ENCODE peak calls at places on chromosomes 7 and 10, in ten cellular contexts. C is H1, L is transverse colon, Q is stomach, J is GM23338, A is upper lobe of left lung, E is endothelial cell of umbilical vein, Z is esophagus muscularis mucosa, M is HepG2, Y is prostate gland. X is an unnamed sample.

GRCh38 chr7:45703373-45703821 is 129.2 kb downstream of the ADCY1 start:
- DNase-seq in J (no peak), Q (peak; percentile 14), Z (no peak), A (peak; percentile 14), E (no peak), L (no peak), C (no peak), M (no peak), Y (no peak), X (no peak)

GRCh38 chr7:35630573-35630972 is 64.4 kb downstream of the HERPUD2 start:
- DNase-seq in A (no peak), Z (no peak), C (no peak), E (peak; percentile 42), L (no peak), Y (no peak), M (no peak), Q (no peak), J (no peak), X (no peak)

GRCh38 chr7:149882264-149883048 is 8.7 kb downstream of the ATP6V0E2 start:
- DNase-seq in Z (peak; percentile 70), Y (peak; percentile 3), C (no peak), L (no peak), M (no peak), J (no peak), E (no peak), Q (no peak), A (peak; percentile 15), X (no peak)

GRCh38 chr10:14093735-14094484 is 236.8 kb downstream of the FRMD4A start:
- DNase-seq in J (peak; percentile 84), L (no peak), Q (no peak), A (no peak), C (no peak), E (peak; percentile 68), Z (no peak), Y (no peak), M (no peak), X (peak; percentile 15)

GRCh38 chr7:90709501-90710465 is 113.7 kb downstream of the CDK14 start:
- DNase-seq in E (peak; percentile 81), Y (no peak), M (no peak), L (no peak), Z (no peak), C (no peak), A (no peak), J (no peak), Q (peak; percentile 36), X (no peak)

GRCh38 chr7:30699706-30700495 is 17.6 kb upstream of the CRHR2 start:
- DNase-seq in Z (no peak), M (no peak), Q (no peak), L (no peak), A (no peak), C (no peak), Y (no peak), E (no peak), J (peak; percentile 75), X (no peak)

GRCh38 chr7:99644436-99644835 is 27.7 kb downstream of the ZSCAN25 start:
- DNase-seq in Z (peak; percentile 17), Y (no peak), Q (no peak), L (no peak), J (no peak), E (no peak), M (no peak), A (no peak), C (no peak), X (no peak)

GRCh38 chr10:124476043-124476725 is 14.6 kb downstream of the LHPP start:
- DNase-seq in L (no peak), Q (no peak), Z (no peak), J (no peak), E (no peak), Y (no peak), A (no peak), C (no peak), M (peak; percentile 80), X (no peak)

GRCh38 chr7:18440934-18441333 is 54.6 kb upstream of the HDAC9 start:
- DNase-seq in Q (no peak), Y (no peak), J (no peak), M (no peak), A (no peak), E (no peak), C (no peak), L (no peak), Z (no peak), X (no peak)

GRCh38 chr10:132697568-132698200 is 88.3 kb downstream of the NKX6-2 start:
- DNase-seq in E (no peak), L (no peak), A (no peak), Q (no peak), Y (no peak), M (no peak), J (no peak), Z (no peak), C (no peak), X (no peak)

GRCh38 chr7:2123916-2124315 is 108.8 kb downstream of the MAD1L1 start:
- DNase-seq in Q (no peak), A (no peak), M (no peak), E (no peak), Z (no peak), J (no peak), L (no peak), Y (no peak), C (no peak), X (no peak)

GRCh38 chr7:106085015-106085414 is 27.1 kb downstream of the SYPL1 start:
- DNase-seq in Q (no peak), L (no peak), A (no peak), E (no peak), M (no peak), J (no peak), C (no peak), Y (no peak), Z (no peak), X (no peak)
- TF ChIP-seq CTCF in Q (no peak), L (no peak), A (no peak), E (no peak), M (no peak), J (no peak), C (no peak), Y (no peak), Z (no peak), X (no peak)

GRCh38 chr10:6347391-6347951 is 144.7 kb downstream of the PFKFB3 start:
- DNase-seq in A (no peak), J (no peak), L (no peak), Q (no peak), M (no peak), Z (peak; percentile 68), C (no peak), Y (no peak), E (no peak), X (no peak)

GRCh38 chr10:6349846-6350245 is 147.1 kb downstream of the PFKFB3 start:
- DNase-seq in L (no peak), Y (no peak), J (no peak), E (no peak), M (no peak), C (no peak), A (no peak), Z (peak; percentile 64), Q (no peak), X (no peak)

GRCh38 chr10:6350609-6351008 is 147.9 kb downstream of the PFKFB3 start:
- DNase-seq in Y (no peak), A (no peak), E (no peak), Q (no peak), Z (no peak), M (no peak), C (no peak), L (no peak), J (no peak), X (no peak)

GRCh38 chr10:6346621-6347020 is 143.9 kb downstream of the PFKFB3 start:
- DNase-seq in E (no peak), A (no peak), J (no peak), Q (no peak), Z (peak; percentile 4), L (no peak), Y (no peak), M (no peak), C (no peak), X (no peak)

DNA sequence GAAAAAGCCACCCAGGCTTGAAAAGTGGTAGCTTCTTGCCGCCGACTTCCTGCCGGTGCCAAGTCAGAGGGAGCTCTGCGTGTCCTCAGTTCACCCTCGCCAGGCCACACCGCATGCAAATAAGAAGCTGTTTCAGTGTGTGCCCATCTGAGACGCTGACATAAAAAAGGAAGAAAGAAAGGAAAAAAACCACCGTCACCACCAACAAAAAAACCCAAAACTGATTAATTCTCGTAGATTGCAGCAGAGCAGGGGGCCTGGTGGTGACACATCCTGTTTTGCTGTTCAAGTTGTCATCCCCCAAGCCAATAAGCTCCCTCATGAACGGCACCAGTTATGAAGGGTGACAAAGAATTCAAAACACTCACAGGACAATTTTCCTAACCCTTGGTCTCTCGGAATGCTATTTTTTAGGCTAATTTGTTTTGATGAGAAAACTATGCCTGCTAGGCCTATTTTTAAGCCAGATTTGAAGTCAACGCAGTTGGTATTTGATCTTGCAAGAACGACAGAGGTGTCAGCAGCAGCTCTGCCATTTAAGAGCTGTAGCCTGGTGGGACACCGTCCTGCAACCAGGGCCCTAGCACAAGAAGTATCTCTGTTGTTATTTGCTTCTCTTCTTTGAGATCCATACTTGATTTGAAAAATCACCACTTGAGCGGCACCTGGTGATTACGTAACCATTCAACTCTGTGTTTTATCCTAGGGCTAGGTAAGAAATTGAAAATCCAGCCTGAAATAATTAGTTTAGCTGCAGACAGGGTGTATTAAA is 145.5 kb downstream of the PFKFB3 start:
- DNase-seq in L (peak; percentile 56), M (no peak), C (no peak), Q (peak; percentile 51), J (no peak), Y (peak; percentile 22), E (no peak), Z (peak; percentile 91), A (peak; percentile 79), X (no peak)
- H3K4me3 ChIP-seq in L (no peak overlapping the region), M (no peak overlapping the region), C (no peak overlapping the region), Q (no peak overlapping the region), J (no peak overlapping the region), Y (no peak overlapping the region), E (no peak overlapping the region), Z (no peak overlapping the region), A (no peak overlapping the region), X (no peak overlapping the region)

DNA sequence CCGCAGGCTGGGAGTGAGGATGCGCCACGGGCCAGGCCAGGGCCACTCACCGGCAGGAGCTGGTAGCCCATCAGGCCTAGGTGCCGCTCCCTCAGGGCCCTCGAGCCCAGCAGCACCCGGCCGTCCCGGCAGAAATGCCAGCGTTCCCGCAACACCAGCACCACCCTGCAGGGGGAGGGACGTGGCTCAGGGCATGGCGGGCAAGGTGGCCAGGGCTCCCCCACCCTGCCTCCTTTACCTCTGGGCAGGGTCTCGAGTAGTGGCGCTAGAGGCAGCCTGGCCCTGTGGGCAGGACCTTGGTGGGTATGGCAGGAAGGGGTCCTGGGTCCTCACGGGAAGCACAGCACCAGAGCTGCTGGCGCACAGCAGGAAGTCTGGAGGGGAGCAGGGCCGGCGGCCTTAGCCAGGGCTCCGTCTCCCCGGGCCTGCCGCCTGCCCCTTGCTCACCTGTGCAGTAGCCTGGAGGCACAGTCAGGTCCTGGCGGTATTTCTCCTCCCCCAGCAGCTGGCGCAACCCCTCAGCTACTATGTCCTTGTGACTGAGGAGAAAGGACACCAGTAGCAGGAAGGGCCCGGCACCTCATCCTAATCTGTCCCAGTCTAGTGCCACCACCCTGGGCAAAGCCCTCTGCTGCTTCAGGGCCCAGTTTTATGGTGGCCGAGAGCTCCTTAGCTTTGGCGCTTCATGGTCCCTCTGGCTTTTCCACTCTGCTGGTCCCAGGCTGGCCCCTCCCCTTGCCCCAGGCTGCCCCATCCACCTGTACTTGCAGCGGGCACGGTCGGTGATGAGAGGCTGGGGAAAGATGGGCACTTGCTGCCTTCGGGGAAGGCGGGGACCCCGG is 3.5 kb downstream of the FASTK start:
- DNase-seq in M (no peak), Z (no peak), Q (peak; percentile 47), Y (no peak), C (no peak), A (no peak), L (no peak), J (peak; percentile 85), E (no peak), X (no peak)
- TF ChIP-seq POLR2AphosphoS5 in M (no peak), Z (no peak), Q (peak; percentile 17), Y (no peak), C (peak; percentile 55), A (no peak), L (no peak), J (no peak), E (no peak), X (peak; percentile 71)

GRCh38 chr10:60495357-60495756 is 105.7 kb upstream of the ANK3 start:
- DNase-seq in Z (no peak), A (no peak), J (no peak), M (no peak), Y (no peak), L (no peak), C (no peak), Q (no peak), E (no peak), X (no peak)
- TF ChIP-seq CTCF in Z (no peak), A (no peak), J (no peak), M (no peak), Y (no peak), L (no peak), C (no peak), Q (no peak), E (no peak), X (no peak)

X was measured in Panc1.